ENCODE peak calls at places on chromosomes 4 and X, in four cellular contexts. K, Q, M and W are unnamed samples.
A peak's percentile ranks its signal among the peaks of the same experiment; 100 is the strongest.

GRCh38 chr4:153207561-153207960 is 3.3 kb downstream of the TRIM2 start:
- DNase-seq in K (no peak), Q (peak; percentile 78), M (peak; percentile 44), W (no peak)

GRCh38 chr4:42331914-42332368 is 65.3 kb upstream of the SHISA3 start:
- DNase-seq in K (no peak), Q (peak; percentile 53), M (peak; percentile 78), W (no peak)

GRCh38 chrX:96650023-96650422 is 34.6 kb upstream of the DIAPH2 start:
- DNase-seq in K (no peak), Q (no peak), M (no peak), W (no peak)

GRCh38 chr4:25976780-25977179 is 62.8 kb downstream of the SMIM20 start:
- DNase-seq in K (no peak), Q (no peak), M (no peak), W (no peak)

GRCh38 chr4:28842271-28842670 is 1877.9 kb upstream of the PCDH7 start:
- DNase-seq in K (no peak), Q (no peak), M (no peak), W (no peak)

GRCh38 chr4:6933691-6934430 is 24.2 kb downstream of the TBC1D14 start:
- DNase-seq in K (no peak), Q (no peak), M (no peak), W (no peak)

GRCh38 chrX:153526801-153527599 is 9.6 kb downstream of the ATP2B3 start:
- DNase-seq in K (no peak), Q (no peak), M (no peak), W (no peak)

GRCh38 chr4:52843958-52844357 is 18.2 kb upstream of the RASL11B start:
- DNase-seq in K (no peak), Q (no peak), M (no peak), W (no peak)

GRCh38 chr4:59247032-59247431 is 1953.1 kb upstream of the ADGRL3 start:
- DNase-seq in K (no peak), Q (no peak), M (peak; percentile 1), W (no peak)

GRCh38 chrX:94901849-94902248 is 1227.8 kb downstream of the FAM133A start:
- DNase-seq in K (no peak), Q (no peak), M (no peak), W (no peak)

GRCh38 chr4:88033309-88033708 is 25.9 kb downstream of the PKD2 start:
- DNase-seq in K (peak; percentile 46), Q (peak; percentile 61), M (peak; percentile 76), W (peak; percentile 45)

GRCh38 chrX:129659861-129660260 is 5.1 kb upstream of the APLN start:
- DNase-seq in K (no peak), Q (no peak), M (no peak), W (no peak)

GRCh38 chr4:76354517-76355473 is 48.3 kb downstream of the STBD1 start:
- DNase-seq in K (peak; percentile 47), Q (peak; percentile 54), M (no peak), W (peak; percentile 29)

GRCh38 chr4:86498560-86499166 is 95.5 kb upstream of the PTPN13 start:
- DNase-seq in K (no peak), Q (no peak), M (peak; percentile 65), W (no peak)

GRCh38 chrX:98956014-98956413 is 1454.1 kb downstream of the PCDH19 start:
- DNase-seq in K (no peak), Q (no peak), M (no peak), W (no peak)

GRCh38 chrX:70476934-70477733 is 32.5 kb downstream of the DLG3 start:
- DNase-seq in K (no peak), Q (peak; percentile 81), M (peak; percentile 87), W (no peak)

GRCh38 chr4:5019274-5019673 is at the start of gene CYTL1:
- DNase-seq in K (no peak), Q (no peak), M (no peak), W (no peak)

GRCh38 chr4:107896158-107896645 is 35.1 kb upstream of the CYP2U1 start:
- DNase-seq in K (no peak), Q (peak; percentile 46), M (peak; percentile 83), W (no peak)

GRCh38 chr4:138242830-138243149 is 641 bp upstream of the SLC7A11 start:
- DNase-seq in K (no peak), Q (no peak), M (no peak), W (no peak)

GRCh38 chrX:113390531-113390930 is 549.9 kb upstream of the AMOT start:
- DNase-seq in K (no peak), Q (no peak), M (no peak), W (no peak)

GRCh38 chr4:38802561-38803355 is 1.8 kb downstream of the TLR1 start:
- DNase-seq in K (no peak), Q (no peak), M (no peak), W (no peak)

GRCh38 chrX:110803506-110803905 is 7.9 kb upstream of the CHRDL1 start:
- DNase-seq in K (no peak), Q (no peak), M (no peak), W (no peak)

GRCh38 chr4:92606227-92606626 is 302.5 kb downstream of the GRID2 start:
- DNase-seq in K (no peak), Q (no peak), M (no peak), W (no peak)

GRCh38 chr4:152896819-152897218 is 39.3 kb upstream of the FHDC1 start:
- DNase-seq in K (no peak), Q (no peak), M (peak; percentile 41), W (no peak)

GRCh38 chr4:169383724-169384123 is 113.0 kb upstream of the SH3RF1 start:
- DNase-seq in K (no peak), Q (no peak), M (peak; percentile 87), W (no peak)

GRCh38 chr4:158652920-158653319 is 18.8 kb downstream of the C4orf46 start:
- DNase-seq in K (no peak), Q (no peak), M (peak; percentile 3), W (no peak)

GRCh38 chr4:152460488-152460887 is 75.4 kb downstream of the FBXW7 start:
- DNase-seq in K (no peak), Q (no peak), M (peak; percentile 90), W (no peak)

GRCh38 chr4:126851391-126851790 is 781.4 kb upstream of the INTU start:
- DNase-seq in K (no peak), Q (no peak), M (peak; percentile 31), W (no peak)

GRCh38 chr4:136831553-136831952 is 700.7 kb downstream of the PCDH18 start:
- DNase-seq in K (no peak), Q (no peak), M (no peak), W (no peak)

GRCh38 chrX:48530736-48531135 is 8.8 kb upstream of the TBC1D25 start:
- DNase-seq in K (no peak), Q (no peak), M (no peak), W (no peak)

GRCh38 chr4:94525993-94526740 is 74.4 kb downstream of the PDLIM5 start:
- DNase-seq in K (no peak), Q (no peak), M (peak; percentile 51), W (no peak)

GRCh38 chrX:17836830-17837229 is 24.3 kb downstream of the RAI2 start:
- DNase-seq in K (no peak), Q (no peak), M (no peak), W (no peak)

GRCh38 chr4:14157262-14157661 is 529.7 kb upstream of the BOD1L1 start:
- DNase-seq in K (no peak), Q (no peak), M (no peak), W (no peak)
- H3K27me3 ChIP-seq in K (no peaks in the 10 kb centered on the region), Q (no peaks in the 10 kb centered on the region), M (no peaks in the 10 kb centered on the region), W (no peaks in the 10 kb centered on the region)

GRCh38 chrX:78452356-78452755 is 124.9 kb upstream of the CYSLTR1 start:
- DNase-seq in K (no peak), Q (no peak), M (no peak), W (no peak)
- H3K4me1 ChIP-seq in K (no peaks in the 10 kb centered on the region), Q (no peaks in the 10 kb centered on the region), M (no peaks in the 10 kb centered on the region), W (no peaks in the 10 kb centered on the region)

GRCh38 chrX:132071260-132071659 is 48.2 kb downstream of the STK26 start:
- DNase-seq in K (no peak), Q (no peak), M (peak; percentile 21), W (no peak)

GRCh38 chrX:132063862-132064261 is 40.8 kb downstream of the STK26 start:
- DNase-seq in K (no peak), Q (no peak), M (no peak), W (no peak)

DNA sequence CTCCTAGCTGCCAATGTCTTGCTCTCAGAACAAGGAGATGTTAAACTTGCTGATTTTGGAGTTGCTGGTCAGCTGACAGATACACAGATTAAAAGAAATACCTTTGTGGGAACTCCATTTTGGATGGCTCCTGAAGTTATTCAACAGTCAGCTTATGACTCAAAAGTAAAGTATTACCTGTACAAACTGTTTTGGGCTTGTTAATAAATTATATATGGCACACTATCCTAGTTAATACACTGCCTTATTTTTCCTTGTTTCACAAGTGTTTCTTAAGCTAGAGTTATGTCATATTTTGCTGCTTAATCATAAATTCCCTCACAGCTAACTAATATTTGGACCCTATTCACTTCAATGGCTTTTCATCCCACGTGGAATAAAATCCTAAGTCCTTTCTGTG is 45.3 kb downstream of the STK26 start:
- DNase-seq in K (no peak), Q (no peak), M (no peak), W (no peak)
- H3K27me3 ChIP-seq in K (no peaks in the 10 kb centered on the region), Q (no peaks in the 10 kb centered on the region), M (no peaks in the 10 kb centered on the region), W (no peaks in the 10 kb centered on the region)

DNA sequence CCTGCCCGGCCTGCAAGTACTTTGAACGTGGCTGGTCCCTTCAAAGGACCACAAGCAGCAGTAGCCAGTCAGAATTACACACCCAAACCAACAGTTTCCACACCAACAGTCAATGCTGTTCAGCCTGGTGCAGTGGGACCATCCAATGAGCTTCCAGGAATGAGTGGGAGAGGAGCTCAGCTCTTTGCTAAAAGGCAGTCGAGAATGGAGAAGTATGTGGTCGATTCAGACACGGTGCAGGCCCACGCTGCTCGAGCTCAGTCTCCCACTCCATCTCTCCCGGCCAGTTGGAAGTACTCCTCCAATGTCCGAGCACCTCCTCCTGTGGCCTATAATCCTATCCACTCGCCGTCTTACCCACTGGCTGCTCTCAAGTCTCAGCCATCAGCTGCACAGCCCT is 104.4 kb upstream of the MYOZ2 start:
- DNase-seq in K (no peak), Q (no peak), M (no peak), W (no peak)
- H3K4me1 ChIP-seq in K (no peaks in the 10 kb centered on the region), Q (no peaks in the 10 kb centered on the region), M (peaks cover 2% of the 10 kb centered on the region), W (no peaks in the 10 kb centered on the region)

GRCh38 chrX:40563784-40564183 is 17.0 kb upstream of the ATP6AP2 start:
- DNase-seq in K (no peak), Q (no peak), M (no peak), W (no peak)

GRCh38 chrX:40558590-40558989 is 22.2 kb upstream of the ATP6AP2 start:
- DNase-seq in K (no peak), Q (no peak), M (no peak), W (no peak)

DNA sequence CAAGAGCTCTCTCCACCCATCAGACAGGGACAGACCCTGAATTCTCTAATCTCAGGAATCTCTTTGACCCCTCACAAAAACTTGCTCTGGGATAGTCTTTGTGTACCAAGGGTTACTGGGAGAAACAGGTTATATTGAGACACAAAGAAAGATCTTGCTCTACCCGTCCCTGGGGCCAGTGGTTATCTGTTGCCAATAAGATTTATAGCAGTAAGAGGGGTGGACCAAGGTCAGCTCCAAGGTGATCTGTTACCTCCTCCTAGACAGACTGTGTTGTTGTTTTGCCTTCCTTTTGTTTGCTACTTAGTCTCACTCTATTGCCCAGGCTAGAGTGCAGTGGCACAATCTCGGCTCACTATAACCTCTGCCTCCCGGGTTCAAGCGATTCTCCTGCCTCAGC is 16.3 kb upstream of the ATP6AP2 start:
- DNase-seq in K (no peak), Q (no peak), M (no peak), W (no peak)
- H3K27me3 ChIP-seq in K (no peaks in the 10 kb centered on the region), Q (no peaks in the 10 kb centered on the region), M (no peaks in the 10 kb centered on the region), W (no peaks in the 10 kb centered on the region)

DNA sequence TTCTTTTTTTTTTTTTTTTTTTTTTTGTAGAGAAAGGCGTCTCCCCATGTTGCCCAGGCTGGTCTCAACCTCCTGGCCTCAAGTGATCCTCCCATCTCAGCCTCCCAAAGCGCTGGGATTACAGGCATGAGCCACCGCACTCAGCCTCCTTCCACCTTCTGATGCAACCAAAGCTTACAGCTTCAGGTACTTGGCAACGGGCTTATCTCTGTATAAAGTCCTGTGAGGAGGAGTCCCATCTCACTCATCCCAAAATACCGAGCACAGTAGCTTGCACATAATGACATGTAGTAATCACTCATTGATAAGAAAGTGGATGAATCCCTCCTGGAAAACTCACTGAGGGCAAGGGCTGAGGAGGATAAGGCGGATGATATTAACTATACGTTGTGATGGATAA is 19.1 kb downstream of the IRF2 start:
- DNase-seq in K (no peak), Q (no peak), M (no peak), W (no peak)
- H3K4me1 ChIP-seq in K (peaks cover 77% of the 10 kb centered on the region), Q (peaks cover 36% of the 10 kb centered on the region), M (peaks cover 9% of the 10 kb centered on the region), W (peaks cover 75% of the 10 kb centered on the region)